ENCODE peak calls at places on chromosomes 3 and 15, in ten cellular contexts. F is stomach, H is cardiac muscle cell, O is IMR-90, D is left lung, P is heart right ventricle, U is brain microvascular endothelial cell, V is Panc1, A is lung, J is AG04450. Y is an unnamed sample.
A peak's percentile ranks its signal among the peaks of the same experiment; 100 is the strongest.

GRCh38 chr15:32029862-32030781 is at the start of gene CHRNA7:
- DNase-seq in F (peak; percentile 76), H (peak; percentile 92), O (peak; percentile 3), D (peak; percentile 86), P (peak; percentile 14), U (peak; percentile 11), V (no peak), A (peak; percentile 64), J (no peak), Y (peak; percentile 71)

GRCh38 chr3:26753109-26753508 is 130.5 kb downstream of the LRRC3B start:
- DNase-seq in F (no peak), H (no peak), O (no peak), D (no peak), P (no peak), U (no peak), V (no peak), A (no peak), J (no peak), Y (no peak)

GRCh38 chr3:45988100-45988761 is 7.4 kb downstream of the FYCO1 start:
- DNase-seq in F (no peak), H (no peak), O (no peak), D (no peak), P (no peak), U (no peak), V (no peak), A (no peak), J (no peak), Y (no peak)

GRCh38 chr3:119600732-119601131 is 3.0 kb downstream of the PLA1A start:
- DNase-seq in F (no peak), H (peak; percentile 58), O (no peak), D (peak; percentile 70), P (peak; percentile 40), U (no peak), V (peak; percentile 20), A (no peak), J (no peak), Y (no peak)

GRCh38 chr3:146817705-146818104 is 212.6 kb upstream of the PLSCR5 start:
- DNase-seq in F (no peak), H (peak; percentile 41), O (peak; percentile 16), D (no peak), P (no peak), U (peak; percentile 55), V (no peak), A (no peak), J (no peak), Y (no peak)

GRCh38 chr3:97838393-97838792 is 16.6 kb downstream of the CRYBG3 start:
- DNase-seq in F (no peak), H (no peak), O (no peak), D (no peak), P (no peak), U (no peak), V (no peak), A (no peak), J (no peak), Y (no peak)

GRCh38 chr15:62726461-62726860 is 316.1 kb upstream of the TPM1 start:
- DNase-seq in F (no peak), H (no peak), O (no peak), D (no peak), P (no peak), U (no peak), V (no peak), A (no peak), J (no peak), Y (no peak)

GRCh38 chr15:28026764-28027713 is 72.1 kb downstream of the OCA2 start:
- DNase-seq in F (no peak), H (no peak), O (no peak), D (no peak), P (no peak), U (no peak), V (no peak), A (peak; percentile 27), J (no peak), Y (no peak)

GRCh38 chr3:194587438-194587931 is 45.7 kb downstream of the TMEM44 start:
- DNase-seq in F (no peak), H (no peak), O (peak; percentile 70), D (peak; percentile 87), P (peak; percentile 67), U (peak; percentile 91), V (no peak), A (no peak), J (no peak), Y (no peak)

GRCh38 chr3:188037116-188037718 is 116.7 kb upstream of the LPP start:
- DNase-seq in F (peak; percentile 51), H (peak; percentile 61), O (peak; percentile 45), D (no peak), P (peak; percentile 28), U (no peak), V (no peak), A (no peak), J (no peak), Y (no peak)

GRCh38 chr3:43998841-43999805 is 242.6 kb upstream of the TOPAZ1 start:
- DNase-seq in F (no peak), H (peak; percentile 86), O (no peak), D (peak; percentile 78), P (no peak), U (peak; percentile 31), V (no peak), A (no peak), J (no peak), Y (peak; percentile 73)

GRCh38 chr3:39920271-39920670 is 110.9 kb downstream of the MYRIP start:
- DNase-seq in F (no peak), H (no peak), O (no peak), D (no peak), P (no peak), U (no peak), V (no peak), A (no peak), J (no peak), Y (no peak)

DNA sequence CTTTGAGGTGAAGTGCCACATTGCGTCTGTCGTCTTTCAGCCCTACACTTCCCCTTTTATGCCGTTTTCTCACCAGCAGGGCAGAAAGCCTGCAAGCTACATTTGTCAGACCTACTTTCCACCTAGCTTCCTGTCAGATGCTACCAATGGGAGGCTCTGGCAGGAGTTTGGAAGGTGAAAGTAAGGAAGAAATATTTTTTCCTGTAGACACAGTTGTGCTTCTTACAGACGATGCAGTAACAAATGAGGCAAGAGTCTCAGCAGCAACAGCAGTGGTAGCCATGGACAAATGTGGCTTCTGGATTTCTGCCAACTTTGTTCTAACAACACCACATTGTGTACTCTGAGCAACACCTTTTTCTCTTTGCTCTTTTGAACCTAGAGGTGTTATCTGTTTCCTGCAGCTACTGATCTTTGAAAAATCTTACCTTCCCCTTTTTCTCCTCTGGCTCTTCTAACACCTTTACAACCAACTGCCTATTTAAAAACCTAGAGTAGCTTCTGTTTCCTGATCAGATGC is 70.6 kb upstream of the STT3B start:
- DNase-seq in F (no peak), H (no peak), O (no peak), D (no peak), P (no peak), U (no peak), V (no peak), A (no peak), J (no peak), Y (no peak)
- TF ChIP-seq CTCF in F (no peak), H (no peak), O (no peak), D (no peak), P (no peak), U (no peak), V (no peak), A (no peak), J (no peak), Y (no peak)

DNA sequence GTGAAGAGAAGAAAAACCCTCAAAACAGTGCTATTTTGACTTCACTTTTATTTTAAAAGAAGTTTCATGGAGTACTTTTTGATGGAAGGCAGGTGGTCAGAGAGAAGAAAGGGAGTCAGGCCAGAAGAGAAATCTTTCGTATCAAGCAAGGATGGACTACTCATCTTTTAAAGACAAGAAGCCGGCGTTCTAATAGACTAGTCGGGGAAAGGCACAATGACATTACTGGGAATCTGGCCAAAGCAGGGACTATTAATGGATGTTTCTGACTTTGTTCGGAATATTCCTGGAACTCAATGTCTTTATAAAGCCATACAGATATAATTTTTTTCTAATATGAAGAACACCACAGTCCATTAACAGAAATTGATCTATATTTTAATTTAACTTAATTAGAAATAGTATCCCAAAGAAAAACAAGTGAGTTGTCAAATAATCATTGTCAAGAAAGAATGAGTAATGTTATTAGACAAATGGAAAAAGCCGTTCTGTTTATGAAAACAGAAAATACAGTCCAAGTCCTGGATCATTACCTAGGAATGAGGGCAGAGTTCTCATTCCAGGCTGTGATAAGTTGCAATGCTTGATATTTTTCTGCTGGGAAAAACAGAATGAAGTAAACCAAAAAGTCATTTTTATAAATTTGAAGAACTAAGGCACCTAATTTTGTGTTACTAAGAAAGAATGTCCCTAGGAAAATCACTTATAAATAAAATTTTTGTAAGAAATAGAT is 23.7 kb upstream of the PCOLCE2 start:
- DNase-seq in F (no peak), H (no peak), O (no peak), D (no peak), P (peak; percentile 48), U (no peak), V (no peak), A (no peak), J (no peak), Y (no peak)
- H3K27ac ChIP-seq in F (no peak overlapping the region), H (no peak overlapping the region), O (no peak overlapping the region), D (no peak overlapping the region), P (peak overlapping the region; percentile 39), U (no peak overlapping the region), V (no peak overlapping the region), A (no peak overlapping the region), J (no peak overlapping the region), Y (no peak overlapping the region)

DNA sequence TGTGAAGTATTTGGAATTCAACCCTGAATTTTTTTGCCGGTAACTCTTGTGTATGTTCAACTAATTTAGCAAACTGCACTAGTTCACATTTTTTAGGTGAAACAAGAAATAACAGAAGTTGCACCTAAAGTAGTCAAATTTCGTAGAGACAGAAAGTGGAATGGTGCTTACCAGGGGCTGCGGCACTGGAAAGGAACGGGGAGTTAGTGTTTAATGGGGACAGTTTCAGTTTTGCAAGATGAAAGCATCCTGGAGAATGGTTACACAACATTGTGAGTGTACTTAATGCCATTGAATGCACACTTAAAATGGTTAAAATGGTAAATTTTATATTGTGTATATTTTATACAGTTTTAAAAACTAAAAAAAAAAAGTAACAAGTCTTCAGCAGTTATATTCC is 27.4 kb downstream of the PPARG start:
- DNase-seq in F (no peak), H (no peak), O (no peak), D (no peak), P (no peak), U (no peak), V (no peak), A (no peak), J (no peak), Y (no peak)
- TF ChIP-seq CTCF in F (no peak), H (no peak), O (no peak), D (no peak), P (no peak), U (no peak), V (no peak), A (no peak), J (no peak), Y (no peak)

DNA sequence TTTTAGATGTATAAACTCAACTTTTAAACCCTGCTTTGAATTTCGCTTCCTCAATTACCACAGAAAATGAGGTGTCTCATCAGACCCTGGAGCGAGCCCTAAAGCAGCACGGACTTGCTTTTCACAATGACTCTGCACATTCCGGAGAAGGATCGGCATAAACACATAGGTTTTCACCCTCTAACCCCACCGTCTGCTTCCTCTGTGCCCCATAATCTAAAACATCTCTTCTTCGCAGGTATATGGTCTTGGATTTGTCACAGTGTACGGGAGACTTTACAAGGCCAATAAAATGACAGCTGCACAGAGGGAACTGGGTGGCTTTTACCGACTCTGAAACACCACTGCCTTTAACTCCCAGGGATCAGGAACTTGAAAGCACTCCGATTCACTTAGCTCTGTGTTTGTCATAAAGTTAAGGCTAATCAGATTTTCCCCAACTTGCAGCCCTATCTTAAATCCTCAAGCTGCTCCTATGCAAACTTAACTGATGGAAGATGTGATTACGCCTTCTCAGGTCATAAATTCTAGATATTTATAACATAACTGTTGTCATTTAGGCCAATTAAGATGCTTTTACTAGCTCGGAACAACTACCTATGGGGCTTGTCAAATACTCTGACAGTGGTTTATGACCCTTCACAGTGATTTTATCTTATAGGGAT is 133.4 kb upstream of the WNT5A start:
- DNase-seq in F (no peak), H (no peak), O (peak; percentile 87), D (no peak), P (no peak), U (peak; percentile 27), V (no peak), A (no peak), J (peak; percentile 38), Y (peak; percentile 27)
- H3K27ac ChIP-seq in F (no peak overlapping the region), H (peak overlapping the region; percentile 46), O (peak overlapping the region; percentile 80), D (no peak overlapping the region), P (no peak overlapping the region), U (no peak overlapping the region), V (no peak overlapping the region), A (no peak overlapping the region), J (peak overlapping the region; percentile 84), Y (no peak overlapping the region)